ENCODE peak calls at places on chromosomes 3 and 15, in nine cellular contexts. One of them, this sample, is unnamed.
A peak's percentile ranks its signal among the peaks of the same experiment; 100 is the strongest.

GRCh38 chr3:62723636-62724217 is 151.5 kb downstream of the CADPS start:
- DNase-seq in stimulated activated CD4-positive, alpha-beta T cell treated with anti-CD3 and anti-CD28 coated beads, Interleukin-2, amount 100 ng/mL, for 24 hours: no peak
- DNase-seq in stimulated activated CD8-positive, alpha-beta memory T cell treated with anti-CD3 and anti-CD28 coated beads, Interleukin-7, amount 100 ng/mL, for 1 hour: no peak
- DNase-seq in AG10803: no peak
- DNase-seq in activated T-helper 1 cell treated with Interleukin-2 at 50 U/mL for 16 hours: no peak
- DNase-seq in right cardiac atrium: no peak
- DNase-seq in brain pericyte: no peak
- DNase-seq in kidney epithelial cell: no peak
- DNase-seq in bronchial epithelial cell: no peak
- DNase-seq in this sample: no peak

GRCh38 chr15:98845138-98845884 is 162.3 kb downstream of the PGPEP1L start:
- DNase-seq in stimulated activated CD4-positive, alpha-beta T cell treated with anti-CD3 and anti-CD28 coated beads, Interleukin-2, amount 100 ng/mL, for 24 hours: no peak
- DNase-seq in stimulated activated CD8-positive, alpha-beta memory T cell treated with anti-CD3 and anti-CD28 coated beads, Interleukin-7, amount 100 ng/mL, for 1 hour: no peak
- DNase-seq in AG10803: no peak
- DNase-seq in activated T-helper 1 cell treated with Interleukin-2 at 50 U/mL for 16 hours: no peak
- DNase-seq in right cardiac atrium: no peak
- DNase-seq in brain pericyte: no peak
- DNase-seq in kidney epithelial cell: no peak
- DNase-seq in bronchial epithelial cell: peak; percentile 56
- DNase-seq in this sample: no peak

GRCh38 chr3:183108002-183108449 is 8.7 kb upstream of the MCCC1 start:
- DNase-seq in stimulated activated CD4-positive, alpha-beta T cell treated with anti-CD3 and anti-CD28 coated beads, Interleukin-2, amount 100 ng/mL, for 24 hours: no peak
- DNase-seq in stimulated activated CD8-positive, alpha-beta memory T cell treated with anti-CD3 and anti-CD28 coated beads, Interleukin-7, amount 100 ng/mL, for 1 hour: no peak
- DNase-seq in AG10803: no peak
- DNase-seq in activated T-helper 1 cell treated with Interleukin-2 at 50 U/mL for 16 hours: no peak
- DNase-seq in right cardiac atrium: no peak
- DNase-seq in brain pericyte: no peak
- DNase-seq in kidney epithelial cell: no peak
- DNase-seq in bronchial epithelial cell: peak; percentile 43
- DNase-seq in this sample: no peak

GRCh38 chr15:59501531-59502113 is 63.6 kb downstream of the FAM81A start:
- DNase-seq in stimulated activated CD4-positive, alpha-beta T cell treated with anti-CD3 and anti-CD28 coated beads, Interleukin-2, amount 100 ng/mL, for 24 hours: no peak
- DNase-seq in stimulated activated CD8-positive, alpha-beta memory T cell treated with anti-CD3 and anti-CD28 coated beads, Interleukin-7, amount 100 ng/mL, for 1 hour: no peak
- DNase-seq in AG10803: peak; percentile 29
- DNase-seq in activated T-helper 1 cell treated with Interleukin-2 at 50 U/mL for 16 hours: no peak
- DNase-seq in right cardiac atrium: no peak
- DNase-seq in brain pericyte: no peak
- DNase-seq in kidney epithelial cell: no peak
- DNase-seq in bronchial epithelial cell: peak; percentile 80
- DNase-seq in this sample: no peak

GRCh38 chr3:78349571-78349970 is 1309.7 kb downstream of the ROBO2 start:
- DNase-seq in stimulated activated CD4-positive, alpha-beta T cell treated with anti-CD3 and anti-CD28 coated beads, Interleukin-2, amount 100 ng/mL, for 24 hours: no peak
- DNase-seq in stimulated activated CD8-positive, alpha-beta memory T cell treated with anti-CD3 and anti-CD28 coated beads, Interleukin-7, amount 100 ng/mL, for 1 hour: no peak
- DNase-seq in AG10803: no peak
- DNase-seq in activated T-helper 1 cell treated with Interleukin-2 at 50 U/mL for 16 hours: no peak
- DNase-seq in right cardiac atrium: no peak
- DNase-seq in brain pericyte: no peak
- DNase-seq in kidney epithelial cell: no peak
- DNase-seq in bronchial epithelial cell: no peak
- DNase-seq in this sample: no peak

GRCh38 chr15:69093127-69093526 is 67.3 kb upstream of the GLCE start:
- DNase-seq in stimulated activated CD4-positive, alpha-beta T cell treated with anti-CD3 and anti-CD28 coated beads, Interleukin-2, amount 100 ng/mL, for 24 hours: no peak
- DNase-seq in stimulated activated CD8-positive, alpha-beta memory T cell treated with anti-CD3 and anti-CD28 coated beads, Interleukin-7, amount 100 ng/mL, for 1 hour: no peak
- DNase-seq in AG10803: no peak
- DNase-seq in activated T-helper 1 cell treated with Interleukin-2 at 50 U/mL for 16 hours: no peak
- DNase-seq in right cardiac atrium: peak; percentile 31
- DNase-seq in brain pericyte: no peak
- DNase-seq in kidney epithelial cell: no peak
- DNase-seq in bronchial epithelial cell: no peak
- DNase-seq in this sample: no peak

GRCh38 chr15:57019496-57020160 is 101.2 kb downstream of the TCF12 start:
- DNase-seq in stimulated activated CD4-positive, alpha-beta T cell treated with anti-CD3 and anti-CD28 coated beads, Interleukin-2, amount 100 ng/mL, for 24 hours: no peak
- DNase-seq in stimulated activated CD8-positive, alpha-beta memory T cell treated with anti-CD3 and anti-CD28 coated beads, Interleukin-7, amount 100 ng/mL, for 1 hour: no peak
- DNase-seq in AG10803: no peak
- DNase-seq in activated T-helper 1 cell treated with Interleukin-2 at 50 U/mL for 16 hours: no peak
- DNase-seq in right cardiac atrium: peak; percentile 50
- DNase-seq in brain pericyte: no peak
- DNase-seq in kidney epithelial cell: no peak
- DNase-seq in bronchial epithelial cell: no peak
- DNase-seq in this sample: no peak

GRCh38 chr3:54983266-54983910 is 55.5 kb upstream of the LRTM1 start:
- DNase-seq in stimulated activated CD4-positive, alpha-beta T cell treated with anti-CD3 and anti-CD28 coated beads, Interleukin-2, amount 100 ng/mL, for 24 hours: no peak
- DNase-seq in stimulated activated CD8-positive, alpha-beta memory T cell treated with anti-CD3 and anti-CD28 coated beads, Interleukin-7, amount 100 ng/mL, for 1 hour: no peak
- DNase-seq in AG10803: no peak
- DNase-seq in activated T-helper 1 cell treated with Interleukin-2 at 50 U/mL for 16 hours: no peak
- DNase-seq in right cardiac atrium: no peak
- DNase-seq in brain pericyte: no peak
- DNase-seq in kidney epithelial cell: no peak
- DNase-seq in bronchial epithelial cell: no peak
- DNase-seq in this sample: no peak

GRCh38 chr3:52684184-52684583 is 1.5 kb downstream of the PBRM1 start:
- DNase-seq in stimulated activated CD4-positive, alpha-beta T cell treated with anti-CD3 and anti-CD28 coated beads, Interleukin-2, amount 100 ng/mL, for 24 hours: no peak
- DNase-seq in stimulated activated CD8-positive, alpha-beta memory T cell treated with anti-CD3 and anti-CD28 coated beads, Interleukin-7, amount 100 ng/mL, for 1 hour: no peak
- DNase-seq in AG10803: no peak
- DNase-seq in activated T-helper 1 cell treated with Interleukin-2 at 50 U/mL for 16 hours: no peak
- DNase-seq in right cardiac atrium: no peak
- DNase-seq in brain pericyte: no peak
- DNase-seq in kidney epithelial cell: no peak
- DNase-seq in bronchial epithelial cell: no peak
- DNase-seq in this sample: no peak

GRCh38 chr15:99943466-99943865 is 210.2 kb upstream of the LYSMD4 start:
- DNase-seq in stimulated activated CD4-positive, alpha-beta T cell treated with anti-CD3 and anti-CD28 coated beads, Interleukin-2, amount 100 ng/mL, for 24 hours: no peak
- DNase-seq in stimulated activated CD8-positive, alpha-beta memory T cell treated with anti-CD3 and anti-CD28 coated beads, Interleukin-7, amount 100 ng/mL, for 1 hour: no peak
- DNase-seq in AG10803: no peak
- DNase-seq in activated T-helper 1 cell treated with Interleukin-2 at 50 U/mL for 16 hours: no peak
- DNase-seq in right cardiac atrium: no peak
- DNase-seq in brain pericyte: no peak
- DNase-seq in kidney epithelial cell: no peak
- DNase-seq in bronchial epithelial cell: no peak
- DNase-seq in this sample: no peak

GRCh38 chr3:48556796-48557626 is at the start of gene PFKFB4:
- DNase-seq in stimulated activated CD4-positive, alpha-beta T cell treated with anti-CD3 and anti-CD28 coated beads, Interleukin-2, amount 100 ng/mL, for 24 hours: peak; percentile 99
- DNase-seq in stimulated activated CD8-positive, alpha-beta memory T cell treated with anti-CD3 and anti-CD28 coated beads, Interleukin-7, amount 100 ng/mL, for 1 hour: peak; percentile 99
- DNase-seq in AG10803: peak; percentile 99
- DNase-seq in activated T-helper 1 cell treated with Interleukin-2 at 50 U/mL for 16 hours: peak; percentile 97
- DNase-seq in right cardiac atrium: peak; percentile 99
- DNase-seq in brain pericyte: peak; percentile 96
- DNase-seq in kidney epithelial cell: peak; percentile 97
- DNase-seq in bronchial epithelial cell: peak; percentile 96
- DNase-seq in this sample: peak; percentile 99

GRCh38 chr15:92845109-92845508 is 55.0 kb upstream of the CHD2 start:
- DNase-seq in stimulated activated CD4-positive, alpha-beta T cell treated with anti-CD3 and anti-CD28 coated beads, Interleukin-2, amount 100 ng/mL, for 24 hours: no peak
- DNase-seq in stimulated activated CD8-positive, alpha-beta memory T cell treated with anti-CD3 and anti-CD28 coated beads, Interleukin-7, amount 100 ng/mL, for 1 hour: no peak
- DNase-seq in AG10803: peak; percentile 45
- DNase-seq in activated T-helper 1 cell treated with Interleukin-2 at 50 U/mL for 16 hours: no peak
- DNase-seq in right cardiac atrium: no peak
- DNase-seq in brain pericyte: no peak
- DNase-seq in kidney epithelial cell: peak; percentile 39
- DNase-seq in bronchial epithelial cell: peak; percentile 66
- DNase-seq in this sample: no peak

GRCh38 chr3:189139631-189140030 is 32.1 kb upstream of the TPRG1 start:
- DNase-seq in stimulated activated CD4-positive, alpha-beta T cell treated with anti-CD3 and anti-CD28 coated beads, Interleukin-2, amount 100 ng/mL, for 24 hours: no peak
- DNase-seq in stimulated activated CD8-positive, alpha-beta memory T cell treated with anti-CD3 and anti-CD28 coated beads, Interleukin-7, amount 100 ng/mL, for 1 hour: no peak
- DNase-seq in AG10803: no peak
- DNase-seq in activated T-helper 1 cell treated with Interleukin-2 at 50 U/mL for 16 hours: no peak
- DNase-seq in right cardiac atrium: no peak
- DNase-seq in brain pericyte: no peak
- DNase-seq in kidney epithelial cell: no peak
- DNase-seq in bronchial epithelial cell: no peak
- DNase-seq in this sample: no peak

GRCh38 chr15:77836116-77836798 is 203.5 kb upstream of the LINGO1 start:
- DNase-seq in stimulated activated CD4-positive, alpha-beta T cell treated with anti-CD3 and anti-CD28 coated beads, Interleukin-2, amount 100 ng/mL, for 24 hours: no peak
- DNase-seq in stimulated activated CD8-positive, alpha-beta memory T cell treated with anti-CD3 and anti-CD28 coated beads, Interleukin-7, amount 100 ng/mL, for 1 hour: no peak
- DNase-seq in AG10803: no peak
- DNase-seq in activated T-helper 1 cell treated with Interleukin-2 at 50 U/mL for 16 hours: no peak
- DNase-seq in right cardiac atrium: no peak
- DNase-seq in brain pericyte: no peak
- DNase-seq in kidney epithelial cell: no peak
- DNase-seq in bronchial epithelial cell: peak; percentile 9
- DNase-seq in this sample: no peak

GRCh38 chr3:170869645-170870593 is at the start of gene RPL22L1:
- DNase-seq in stimulated activated CD4-positive, alpha-beta T cell treated with anti-CD3 and anti-CD28 coated beads, Interleukin-2, amount 100 ng/mL, for 24 hours: peak; percentile 92
- DNase-seq in stimulated activated CD8-positive, alpha-beta memory T cell treated with anti-CD3 and anti-CD28 coated beads, Interleukin-7, amount 100 ng/mL, for 1 hour: peak; percentile 84
- DNase-seq in AG10803: peak; percentile 94
- DNase-seq in activated T-helper 1 cell treated with Interleukin-2 at 50 U/mL for 16 hours: peak; percentile 87
- DNase-seq in right cardiac atrium: peak; percentile 95
- DNase-seq in brain pericyte: peak; percentile 85
- DNase-seq in kidney epithelial cell: peak; percentile 77
- DNase-seq in bronchial epithelial cell: peak; percentile 87
- DNase-seq in this sample: peak; percentile 72

GRCh38 chr3:172125963-172126403 is 86.6 kb downstream of the FNDC3B start:
- DNase-seq in stimulated activated CD4-positive, alpha-beta T cell treated with anti-CD3 and anti-CD28 coated beads, Interleukin-2, amount 100 ng/mL, for 24 hours: no peak
- DNase-seq in stimulated activated CD8-positive, alpha-beta memory T cell treated with anti-CD3 and anti-CD28 coated beads, Interleukin-7, amount 100 ng/mL, for 1 hour: no peak
- DNase-seq in AG10803: peak; percentile 82
- DNase-seq in activated T-helper 1 cell treated with Interleukin-2 at 50 U/mL for 16 hours: no peak
- DNase-seq in right cardiac atrium: peak; percentile 79
- DNase-seq in brain pericyte: no peak
- DNase-seq in kidney epithelial cell: no peak
- DNase-seq in bronchial epithelial cell: no peak
- DNase-seq in this sample: no peak

GRCh38 chr15:58549013-58549779 is 117.4 kb downstream of the LIPC start:
- DNase-seq in stimulated activated CD4-positive, alpha-beta T cell treated with anti-CD3 and anti-CD28 coated beads, Interleukin-2, amount 100 ng/mL, for 24 hours: no peak
- DNase-seq in stimulated activated CD8-positive, alpha-beta memory T cell treated with anti-CD3 and anti-CD28 coated beads, Interleukin-7, amount 100 ng/mL, for 1 hour: no peak
- DNase-seq in AG10803: no peak
- DNase-seq in activated T-helper 1 cell treated with Interleukin-2 at 50 U/mL for 16 hours: no peak
- DNase-seq in right cardiac atrium: no peak
- DNase-seq in brain pericyte: no peak
- DNase-seq in kidney epithelial cell: no peak
- DNase-seq in bronchial epithelial cell: no peak
- DNase-seq in this sample: no peak

GRCh38 chr3:43423142-43423541 is 136.8 kb downstream of the SNRK start:
- DNase-seq in stimulated activated CD4-positive, alpha-beta T cell treated with anti-CD3 and anti-CD28 coated beads, Interleukin-2, amount 100 ng/mL, for 24 hours: no peak
- DNase-seq in stimulated activated CD8-positive, alpha-beta memory T cell treated with anti-CD3 and anti-CD28 coated beads, Interleukin-7, amount 100 ng/mL, for 1 hour: no peak
- DNase-seq in AG10803: no peak
- DNase-seq in activated T-helper 1 cell treated with Interleukin-2 at 50 U/mL for 16 hours: no peak
- DNase-seq in right cardiac atrium: peak; percentile 21
- DNase-seq in brain pericyte: peak; percentile 31
- DNase-seq in kidney epithelial cell: no peak
- DNase-seq in bronchial epithelial cell: no peak
- DNase-seq in this sample: no peak

GRCh38 chr15:64180235-64180824 is 17.5 kb upstream of the PPIB start:
- DNase-seq in stimulated activated CD4-positive, alpha-beta T cell treated with anti-CD3 and anti-CD28 coated beads, Interleukin-2, amount 100 ng/mL, for 24 hours: no peak
- DNase-seq in stimulated activated CD8-positive, alpha-beta memory T cell treated with anti-CD3 and anti-CD28 coated beads, Interleukin-7, amount 100 ng/mL, for 1 hour: no peak
- DNase-seq in AG10803: no peak
- DNase-seq in activated T-helper 1 cell treated with Interleukin-2 at 50 U/mL for 16 hours: no peak
- DNase-seq in right cardiac atrium: no peak
- DNase-seq in brain pericyte: no peak
- DNase-seq in kidney epithelial cell: no peak
- DNase-seq in bronchial epithelial cell: no peak
- DNase-seq in this sample: no peak

GRCh38 chr3:188553569-188553968 is 399.6 kb downstream of the LPP start:
- DNase-seq in stimulated activated CD4-positive, alpha-beta T cell treated with anti-CD3 and anti-CD28 coated beads, Interleukin-2, amount 100 ng/mL, for 24 hours: no peak
- DNase-seq in stimulated activated CD8-positive, alpha-beta memory T cell treated with anti-CD3 and anti-CD28 coated beads, Interleukin-7, amount 100 ng/mL, for 1 hour: no peak
- DNase-seq in AG10803: no peak
- DNase-seq in activated T-helper 1 cell treated with Interleukin-2 at 50 U/mL for 16 hours: peak; percentile 0
- DNase-seq in right cardiac atrium: no peak
- DNase-seq in brain pericyte: no peak
- DNase-seq in kidney epithelial cell: no peak
- DNase-seq in bronchial epithelial cell: no peak
- DNase-seq in this sample: no peak

GRCh38 chr3:64539451-64540196 is 148.2 kb downstream of the ADAMTS9 start:
- DNase-seq in stimulated activated CD4-positive, alpha-beta T cell treated with anti-CD3 and anti-CD28 coated beads, Interleukin-2, amount 100 ng/mL, for 24 hours: no peak
- DNase-seq in stimulated activated CD8-positive, alpha-beta memory T cell treated with anti-CD3 and anti-CD28 coated beads, Interleukin-7, amount 100 ng/mL, for 1 hour: no peak
- DNase-seq in AG10803: peak; percentile 89
- DNase-seq in activated T-helper 1 cell treated with Interleukin-2 at 50 U/mL for 16 hours: no peak
- DNase-seq in right cardiac atrium: peak; percentile 45
- DNase-seq in brain pericyte: no peak
- DNase-seq in kidney epithelial cell: no peak
- DNase-seq in bronchial epithelial cell: no peak
- DNase-seq in this sample: no peak

GRCh38 chr3:17432237-17432636 is 310.2 kb downstream of the TBC1D5 start:
- DNase-seq in stimulated activated CD4-positive, alpha-beta T cell treated with anti-CD3 and anti-CD28 coated beads, Interleukin-2, amount 100 ng/mL, for 24 hours: no peak
- DNase-seq in stimulated activated CD8-positive, alpha-beta memory T cell treated with anti-CD3 and anti-CD28 coated beads, Interleukin-7, amount 100 ng/mL, for 1 hour: no peak
- DNase-seq in AG10803: peak; percentile 21
- DNase-seq in activated T-helper 1 cell treated with Interleukin-2 at 50 U/mL for 16 hours: no peak
- DNase-seq in right cardiac atrium: no peak
- DNase-seq in brain pericyte: no peak
- DNase-seq in kidney epithelial cell: no peak
- DNase-seq in bronchial epithelial cell: peak; percentile 53
- DNase-seq in this sample: no peak

GRCh38 chr3:168801792-168802191 is 706.1 kb upstream of the GOLIM4 start:
- DNase-seq in stimulated activated CD4-positive, alpha-beta T cell treated with anti-CD3 and anti-CD28 coated beads, Interleukin-2, amount 100 ng/mL, for 24 hours: no peak
- DNase-seq in stimulated activated CD8-positive, alpha-beta memory T cell treated with anti-CD3 and anti-CD28 coated beads, Interleukin-7, amount 100 ng/mL, for 1 hour: no peak
- DNase-seq in AG10803: peak; percentile 85
- DNase-seq in activated T-helper 1 cell treated with Interleukin-2 at 50 U/mL for 16 hours: no peak
- DNase-seq in right cardiac atrium: no peak
- DNase-seq in brain pericyte: no peak
- DNase-seq in kidney epithelial cell: peak; percentile 31
- DNase-seq in bronchial epithelial cell: peak; percentile 91
- DNase-seq in this sample: no peak

GRCh38 chr3:190127207-190127606 is 6.5 kb upstream of the P3H2 start:
- DNase-seq in stimulated activated CD4-positive, alpha-beta T cell treated with anti-CD3 and anti-CD28 coated beads, Interleukin-2, amount 100 ng/mL, for 24 hours: no peak
- DNase-seq in stimulated activated CD8-positive, alpha-beta memory T cell treated with anti-CD3 and anti-CD28 coated beads, Interleukin-7, amount 100 ng/mL, for 1 hour: no peak
- DNase-seq in AG10803: no peak
- DNase-seq in activated T-helper 1 cell treated with Interleukin-2 at 50 U/mL for 16 hours: no peak
- DNase-seq in right cardiac atrium: no peak
- DNase-seq in brain pericyte: no peak
- DNase-seq in kidney epithelial cell: no peak
- DNase-seq in bronchial epithelial cell: no peak
- DNase-seq in this sample: no peak

GRCh38 chr3:63595221-63595620 is 57.3 kb upstream of the SNTN start:
- DNase-seq in stimulated activated CD4-positive, alpha-beta T cell treated with anti-CD3 and anti-CD28 coated beads, Interleukin-2, amount 100 ng/mL, for 24 hours: no peak
- DNase-seq in stimulated activated CD8-positive, alpha-beta memory T cell treated with anti-CD3 and anti-CD28 coated beads, Interleukin-7, amount 100 ng/mL, for 1 hour: no peak
- DNase-seq in AG10803: no peak
- DNase-seq in activated T-helper 1 cell treated with Interleukin-2 at 50 U/mL for 16 hours: no peak
- DNase-seq in right cardiac atrium: no peak
- DNase-seq in brain pericyte: no peak
- DNase-seq in kidney epithelial cell: no peak
- DNase-seq in bronchial epithelial cell: no peak
- DNase-seq in this sample: no peak

GRCh38 chr15:86541540-86541939 is 461.9 kb downstream of the AGBL1 start:
- DNase-seq in stimulated activated CD4-positive, alpha-beta T cell treated with anti-CD3 and anti-CD28 coated beads, Interleukin-2, amount 100 ng/mL, for 24 hours: no peak
- DNase-seq in stimulated activated CD8-positive, alpha-beta memory T cell treated with anti-CD3 and anti-CD28 coated beads, Interleukin-7, amount 100 ng/mL, for 1 hour: no peak
- DNase-seq in AG10803: no peak
- DNase-seq in activated T-helper 1 cell treated with Interleukin-2 at 50 U/mL for 16 hours: no peak
- DNase-seq in right cardiac atrium: no peak
- DNase-seq in brain pericyte: no peak
- DNase-seq in kidney epithelial cell: no peak
- DNase-seq in bronchial epithelial cell: no peak
- DNase-seq in this sample: no peak

GRCh38 chr3:84277822-84278221 is 681.0 kb upstream of the CADM2 start:
- DNase-seq in stimulated activated CD4-positive, alpha-beta T cell treated with anti-CD3 and anti-CD28 coated beads, Interleukin-2, amount 100 ng/mL, for 24 hours: no peak
- DNase-seq in stimulated activated CD8-positive, alpha-beta memory T cell treated with anti-CD3 and anti-CD28 coated beads, Interleukin-7, amount 100 ng/mL, for 1 hour: no peak
- DNase-seq in AG10803: no peak
- DNase-seq in activated T-helper 1 cell treated with Interleukin-2 at 50 U/mL for 16 hours: no peak
- DNase-seq in right cardiac atrium: no peak
- DNase-seq in brain pericyte: no peak
- DNase-seq in kidney epithelial cell: no peak
- DNase-seq in bronchial epithelial cell: no peak
- DNase-seq in this sample: no peak

GRCh38 chr15:77107531-77108355 is 36.8 kb upstream of the TSPAN3 start:
- DNase-seq in stimulated activated CD4-positive, alpha-beta T cell treated with anti-CD3 and anti-CD28 coated beads, Interleukin-2, amount 100 ng/mL, for 24 hours: peak; percentile 38
- DNase-seq in stimulated activated CD8-positive, alpha-beta memory T cell treated with anti-CD3 and anti-CD28 coated beads, Interleukin-7, amount 100 ng/mL, for 1 hour: peak; percentile 2
- DNase-seq in AG10803: peak; percentile 53
- DNase-seq in activated T-helper 1 cell treated with Interleukin-2 at 50 U/mL for 16 hours: no peak
- DNase-seq in right cardiac atrium: peak; percentile 27
- DNase-seq in brain pericyte: peak; percentile 30
- DNase-seq in kidney epithelial cell: peak; percentile 9
- DNase-seq in bronchial epithelial cell: peak; percentile 37
- DNase-seq in this sample: peak; percentile 64

GRCh38 chr15:70252056-70252935 is 154.6 kb upstream of the TLE3 start:
- DNase-seq in stimulated activated CD4-positive, alpha-beta T cell treated with anti-CD3 and anti-CD28 coated beads, Interleukin-2, amount 100 ng/mL, for 24 hours: no peak
- DNase-seq in stimulated activated CD8-positive, alpha-beta memory T cell treated with anti-CD3 and anti-CD28 coated beads, Interleukin-7, amount 100 ng/mL, for 1 hour: no peak
- DNase-seq in AG10803: no peak
- DNase-seq in activated T-helper 1 cell treated with Interleukin-2 at 50 U/mL for 16 hours: no peak
- DNase-seq in right cardiac atrium: no peak
- DNase-seq in brain pericyte: no peak
- DNase-seq in kidney epithelial cell: no peak
- DNase-seq in bronchial epithelial cell: peak; percentile 54
- DNase-seq in this sample: no peak

GRCh38 chr15:32802296-32802936 is 84.6 kb downstream of the GREM1 start:
- DNase-seq in stimulated activated CD4-positive, alpha-beta T cell treated with anti-CD3 and anti-CD28 coated beads, Interleukin-2, amount 100 ng/mL, for 24 hours: no peak
- DNase-seq in stimulated activated CD8-positive, alpha-beta memory T cell treated with anti-CD3 and anti-CD28 coated beads, Interleukin-7, amount 100 ng/mL, for 1 hour: no peak
- DNase-seq in AG10803: peak; percentile 91
- DNase-seq in activated T-helper 1 cell treated with Interleukin-2 at 50 U/mL for 16 hours: no peak
- DNase-seq in right cardiac atrium: no peak
- DNase-seq in brain pericyte: no peak
- DNase-seq in kidney epithelial cell: peak; percentile 61
- DNase-seq in bronchial epithelial cell: peak; percentile 42
- DNase-seq in this sample: no peak

GRCh38 chr15:99507016-99507731 is 58.6 kb upstream of the MEF2A start:
- DNase-seq in stimulated activated CD4-positive, alpha-beta T cell treated with anti-CD3 and anti-CD28 coated beads, Interleukin-2, amount 100 ng/mL, for 24 hours: no peak
- DNase-seq in stimulated activated CD8-positive, alpha-beta memory T cell treated with anti-CD3 and anti-CD28 coated beads, Interleukin-7, amount 100 ng/mL, for 1 hour: no peak
- DNase-seq in AG10803: peak; percentile 45
- DNase-seq in activated T-helper 1 cell treated with Interleukin-2 at 50 U/mL for 16 hours: no peak
- DNase-seq in right cardiac atrium: peak; percentile 65
- DNase-seq in brain pericyte: peak; percentile 41
- DNase-seq in kidney epithelial cell: no peak
- DNase-seq in bronchial epithelial cell: no peak
- DNase-seq in this sample: no peak